ENCODE peak calls at places on chromosomes 11 and 22, in five cellular contexts. W is AML-193, S is mucosa of descending colon, J is A172, G is choroid plexus epithelial cell. O is an unnamed sample.

GRCh38 chr11:36229091-36229490 is 60.1 kb downstream of the COMMD9 start:
- DNase-seq in W (no peak), S (no peak), J (no peak), G (no peak), O (no peak)

GRCh38 chr11:41283196-41283930 is 176.1 kb downstream of the LRRC4C start:
- DNase-seq in W (no peak), S (no peak), J (no peak), G (no peak), O (no peak)

GRCh38 chr22:49608228-49608627 is 219.4 kb downstream of the BRD1 start:
- DNase-seq in W (no peak), S (no peak), J (no peak), G (no peak), O (no peak)

GRCh38 chr22:49272546-49273125 is 555.0 kb downstream of the BRD1 start:
- DNase-seq in W (no peak), S (no peak), J (no peak), G (no peak), O (peak; percentile 28)

GRCh38 chr22:25777870-25778269 is 35.9 kb downstream of the MYO18B start:
- DNase-seq in W (peak; percentile 46), S (peak; percentile 44), J (peak; percentile 30), G (peak; percentile 76), O (no peak)

GRCh38 chr11:69392104-69392653 is 89.3 kb upstream of the LINC01488 start:
- DNase-seq in W (no peak), S (no peak), J (no peak), G (no peak), O (no peak)

GRCh38 chr11:9815486-9816136 is 151.7 kb downstream of the SWAP70 start:
- DNase-seq in W (no peak), S (no peak), J (peak; percentile 86), G (peak; percentile 81), O (no peak)

GRCh38 chr11:30387891-30388861 is 65.3 kb downstream of the ARL14EP start:
- DNase-seq in W (no peak), S (no peak), J (no peak), G (no peak), O (no peak)

GRCh38 chr11:132586801-132587200 is 945.5 kb downstream of the OPCML start:
- DNase-seq in W (no peak), S (no peak), J (no peak), G (peak; percentile 24), O (no peak)

GRCh38 chr11:69869311-69869939 is 50.2 kb upstream of the FGF3 start:
- DNase-seq in W (no peak), S (no peak), J (no peak), G (no peak), O (peak; percentile 35)

GRCh38 chr22:24938741-24939341 is 7.7 kb downstream of the LHFPL7 start:
- DNase-seq in W (peak; percentile 53), S (peak; percentile 57), J (peak; percentile 16), G (peak; percentile 67), O (peak; percentile 77)

GRCh38 chr22:41668971-41669911 is 19.4 kb downstream of the SNU13 start:
- DNase-seq in W (no peak), S (no peak), J (peak; percentile 82), G (peak; percentile 75), O (no peak)

GRCh38 chr11:67432655-67433349 is 4.5 kb downstream of the RPS6KB2 start:
- DNase-seq in W (no peak), S (no peak), J (no peak), G (no peak), O (no peak)

GRCh38 chr11:38491986-38492385 is 1894.0 kb upstream of the RAG2 start:
- DNase-seq in W (no peak), S (no peak), J (no peak), G (no peak), O (no peak)

GRCh38 chr11:12090061-12090572 is 20.3 kb upstream of the MICAL2 start:
- DNase-seq in W (peak; percentile 57), S (peak; percentile 59), J (peak; percentile 92), G (no peak), O (no peak)

GRCh38 chr11:114135737-114136151 is 76.2 kb downstream of the ZBTB16 start:
- DNase-seq in W (peak; percentile 89), S (no peak), J (no peak), G (peak; percentile 80), O (peak; percentile 70)

O was measured in endodermal cell.